ENCODE peak calls at places on chromosome 7, in seven cellular contexts. One of them, this sample, is unnamed.

GRCh38 chr7:151392426-151392825 is 17.4 kb downstream of the WDR86 start:
- DNase-seq in PC-3: no peak
- DNase-seq in IMR-90: no peak
- DNase-seq in GM23338: no peak
- DNase-seq in colonic mucosa: no peak
- DNase-seq in iPS DF 6.9: no peak
- DNase-seq in CD4-positive, alpha-beta T cell: no peak
- DNase-seq in this sample: peak; percentile 62

GRCh38 chr7:138900040-138900828 is 81.0 kb downstream of the KIAA1549 start:
- DNase-seq in PC-3: peak; percentile 86
- DNase-seq in IMR-90: peak; percentile 65
- DNase-seq in GM23338: no peak
- DNase-seq in colonic mucosa: no peak
- DNase-seq in iPS DF 6.9: no peak
- DNase-seq in CD4-positive, alpha-beta T cell: no peak
- DNase-seq in this sample: no peak

GRCh38 chr7:157096286-157097055 is 42.3 kb upstream of the UBE3C start:
- DNase-seq in PC-3: no peak
- DNase-seq in IMR-90: no peak
- DNase-seq in GM23338: no peak
- DNase-seq in colonic mucosa: no peak
- DNase-seq in iPS DF 6.9: no peak
- DNase-seq in CD4-positive, alpha-beta T cell: no peak
- DNase-seq in this sample: no peak

GRCh38 chr7:123039269-123039668 is 43.8 kb upstream of the TAS2R16 start:
- DNase-seq in PC-3: no peak
- DNase-seq in IMR-90: no peak
- DNase-seq in GM23338: peak; percentile 26
- DNase-seq in colonic mucosa: no peak
- DNase-seq in iPS DF 6.9: no peak
- DNase-seq in CD4-positive, alpha-beta T cell: no peak
- DNase-seq in this sample: no peak

GRCh38 chr7:46189255-46189790 is 268.3 kb upstream of the IGFBP3 start:
- DNase-seq in PC-3: no peak
- DNase-seq in IMR-90: peak; percentile 27
- DNase-seq in GM23338: no peak
- DNase-seq in colonic mucosa: no peak
- DNase-seq in iPS DF 6.9: no peak
- DNase-seq in CD4-positive, alpha-beta T cell: no peak
- DNase-seq in this sample: no peak

GRCh38 chr7:137636376-137636775 is 210.4 kb downstream of the DGKI start:
- DNase-seq in PC-3: no peak
- DNase-seq in IMR-90: peak; percentile 33
- DNase-seq in GM23338: no peak
- DNase-seq in colonic mucosa: no peak
- DNase-seq in iPS DF 6.9: no peak
- DNase-seq in CD4-positive, alpha-beta T cell: no peak
- DNase-seq in this sample: no peak

GRCh38 chr7:120554960-120555571 is 282.1 kb downstream of the KCND2 start:
- DNase-seq in PC-3: peak; percentile 71
- DNase-seq in IMR-90: peak; percentile 47
- DNase-seq in GM23338: peak; percentile 84
- DNase-seq in colonic mucosa: peak; percentile 25
- DNase-seq in iPS DF 6.9: peak; percentile 43
- DNase-seq in CD4-positive, alpha-beta T cell: no peak
- DNase-seq in this sample: peak; percentile 5

GRCh38 chr7:103689262-103689661 is 243.3 kb upstream of the SLC26A5 start:
- DNase-seq in PC-3: no peak
- DNase-seq in IMR-90: peak; percentile 46
- DNase-seq in GM23338: no peak
- DNase-seq in colonic mucosa: no peak
- DNase-seq in iPS DF 6.9: no peak
- DNase-seq in CD4-positive, alpha-beta T cell: no peak
- DNase-seq in this sample: no peak

GRCh38 chr7:14761506-14762296 is 140.8 kb downstream of the DGKB start:
- DNase-seq in PC-3: peak; percentile 92
- DNase-seq in IMR-90: peak; percentile 79
- DNase-seq in GM23338: no peak
- DNase-seq in colonic mucosa: no peak
- DNase-seq in iPS DF 6.9: no peak
- DNase-seq in CD4-positive, alpha-beta T cell: no peak
- DNase-seq in this sample: peak; percentile 61

GRCh38 chr7:134705716-134706115 is 59.1 kb downstream of the BPGM start:
- DNase-seq in PC-3: no peak
- DNase-seq in IMR-90: no peak
- DNase-seq in GM23338: no peak
- DNase-seq in colonic mucosa: no peak
- DNase-seq in iPS DF 6.9: no peak
- DNase-seq in CD4-positive, alpha-beta T cell: no peak
- DNase-seq in this sample: no peak

GRCh38 chr7:17976952-17977351 is 36.7 kb upstream of the SNX13 start:
- DNase-seq in PC-3: no peak
- DNase-seq in IMR-90: no peak
- DNase-seq in GM23338: no peak
- DNase-seq in colonic mucosa: no peak
- DNase-seq in iPS DF 6.9: no peak
- DNase-seq in CD4-positive, alpha-beta T cell: no peak
- DNase-seq in this sample: no peak

GRCh38 chr7:80385512-80385911 is 126.4 kb downstream of the GNAT3 start:
- DNase-seq in PC-3: no peak
- DNase-seq in IMR-90: no peak
- DNase-seq in GM23338: no peak
- DNase-seq in colonic mucosa: no peak
- DNase-seq in iPS DF 6.9: no peak
- DNase-seq in CD4-positive, alpha-beta T cell: no peak
- DNase-seq in this sample: no peak

GRCh38 chr7:6160191-6160623 is 112.2 kb downstream of the CYTH3 start:
- DNase-seq in PC-3: peak; percentile 42
- DNase-seq in IMR-90: peak; percentile 65
- DNase-seq in GM23338: peak; percentile 83
- DNase-seq in colonic mucosa: peak; percentile 35
- DNase-seq in iPS DF 6.9: peak; percentile 20
- DNase-seq in CD4-positive, alpha-beta T cell: no peak
- DNase-seq in this sample: no peak

GRCh38 chr7:48161407-48162125 is 9.7 kb upstream of the ABCA13 start:
- DNase-seq in PC-3: no peak
- DNase-seq in IMR-90: peak; percentile 10
- DNase-seq in GM23338: no peak
- DNase-seq in colonic mucosa: no peak
- DNase-seq in iPS DF 6.9: no peak
- DNase-seq in CD4-positive, alpha-beta T cell: no peak
- DNase-seq in this sample: no peak

GRCh38 chr7:127812540-127812939 is 160.5 kb downstream of the SND1 start:
- DNase-seq in PC-3: no peak
- DNase-seq in IMR-90: no peak
- DNase-seq in GM23338: peak; percentile 17
- DNase-seq in colonic mucosa: no peak
- DNase-seq in iPS DF 6.9: no peak
- DNase-seq in CD4-positive, alpha-beta T cell: no peak
- DNase-seq in this sample: no peak

GRCh38 chr7:68725843-68726242 is 872.4 kb upstream of the AUTS2 start:
- DNase-seq in PC-3: no peak
- DNase-seq in IMR-90: no peak
- DNase-seq in GM23338: no peak
- DNase-seq in colonic mucosa: no peak
- DNase-seq in iPS DF 6.9: no peak
- DNase-seq in CD4-positive, alpha-beta T cell: no peak
- DNase-seq in this sample: no peak

GRCh38 chr7:148662646-148663045 is 36.1 kb upstream of the CUL1 start:
- DNase-seq in PC-3: no peak
- DNase-seq in IMR-90: no peak
- DNase-seq in GM23338: no peak
- DNase-seq in colonic mucosa: no peak
- DNase-seq in iPS DF 6.9: no peak
- DNase-seq in CD4-positive, alpha-beta T cell: no peak
- DNase-seq in this sample: no peak

DNA sequence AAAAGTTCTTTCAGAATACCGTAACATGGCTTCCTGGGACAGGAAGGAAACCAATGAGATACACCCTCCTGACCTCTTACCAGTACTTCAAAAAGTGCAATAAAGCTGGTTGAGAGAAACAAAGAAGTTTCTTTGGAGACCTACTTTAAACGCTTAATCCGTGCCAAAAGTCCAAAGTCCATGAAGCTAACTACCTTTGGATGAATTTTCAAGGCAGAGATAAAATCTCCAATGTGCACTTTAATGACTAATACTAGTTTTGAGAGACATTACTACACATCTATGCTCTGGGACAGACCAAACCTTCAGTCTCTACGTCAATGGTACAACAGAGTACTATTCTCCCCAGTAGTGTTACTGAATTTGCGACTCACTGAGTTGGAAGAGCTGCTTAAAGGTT is 46.1 kb downstream of the UBE2H start:
- DNase-seq in PC-3: peak; percentile 87
- DNase-seq in IMR-90: no peak
- DNase-seq in GM23338: no peak
- DNase-seq in colonic mucosa: peak; percentile 34
- DNase-seq in iPS DF 6.9: no peak
- DNase-seq in CD4-positive, alpha-beta T cell: no peak
- DNase-seq in this sample: no peak
- H3K27ac ChIP-seq in PC-3: peak overlapping the region; percentile 94
- H3K27ac ChIP-seq in IMR-90: no peak overlapping the region
- H3K27ac ChIP-seq in GM23338: peak overlapping the region; percentile 5
- H3K27ac ChIP-seq in colonic mucosa: peak overlapping the region; percentile 39
- H3K27ac ChIP-seq in iPS DF 6.9: no peak overlapping the region
- H3K27ac ChIP-seq in CD4-positive, alpha-beta T cell: peak overlapping the region; percentile 22
- H3K27ac ChIP-seq in this sample: peak overlapping the region; percentile 65

DNA sequence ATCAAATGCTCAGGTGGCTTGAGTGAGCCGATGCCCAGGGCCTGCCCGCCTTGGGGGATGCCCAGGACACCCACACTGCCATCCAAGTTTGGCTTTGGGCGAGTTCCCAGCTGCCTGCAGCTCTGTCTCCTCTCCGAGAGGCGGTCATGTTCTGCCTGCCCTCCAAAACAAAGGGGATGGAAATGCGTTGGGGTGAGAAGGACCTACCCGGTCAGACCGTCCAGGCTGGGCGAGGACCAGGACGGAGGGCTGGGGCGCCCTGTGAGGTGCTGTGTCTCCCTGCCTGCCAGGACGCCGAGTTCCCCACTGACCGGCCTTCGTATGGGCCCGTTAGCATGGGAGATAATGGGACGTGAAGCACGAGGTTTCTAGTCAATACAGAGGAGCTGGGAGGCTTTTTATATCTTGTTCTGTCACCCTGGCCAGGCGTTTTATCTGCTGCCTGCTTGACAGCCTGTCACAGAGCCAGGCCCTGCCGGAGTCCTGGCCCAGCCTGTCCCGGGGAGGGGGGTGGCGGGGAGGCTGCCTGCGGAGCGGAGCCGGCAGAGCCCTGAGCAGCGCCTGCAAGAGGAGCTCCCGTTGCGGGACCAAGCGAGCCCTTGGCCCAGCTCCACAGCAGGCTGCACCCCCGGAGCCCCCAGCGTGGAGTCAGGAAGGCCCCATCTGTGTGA is 22.0 kb upstream of the ELFN1 start:
- DNase-seq in PC-3: no peak
- DNase-seq in IMR-90: no peak
- DNase-seq in GM23338: no peak
- DNase-seq in colonic mucosa: no peak
- DNase-seq in iPS DF 6.9: no peak
- DNase-seq in CD4-positive, alpha-beta T cell: no peak
- DNase-seq in this sample: peak; percentile 35
- H3K27ac ChIP-seq in PC-3: no peak overlapping the region
- H3K27ac ChIP-seq in IMR-90: no peak overlapping the region
- H3K27ac ChIP-seq in GM23338: no peak overlapping the region
- H3K27ac ChIP-seq in colonic mucosa: no peak overlapping the region
- H3K27ac ChIP-seq in iPS DF 6.9: no peak overlapping the region
- H3K27ac ChIP-seq in CD4-positive, alpha-beta T cell: no peak overlapping the region
- H3K27ac ChIP-seq in this sample: no peak overlapping the region

GRCh38 chr7:2066251-2066919 is 166.4 kb downstream of the MAD1L1 start:
- DNase-seq in PC-3: no peak
- DNase-seq in IMR-90: no peak
- DNase-seq in GM23338: no peak
- DNase-seq in colonic mucosa: no peak
- DNase-seq in iPS DF 6.9: no peak
- DNase-seq in CD4-positive, alpha-beta T cell: peak; percentile 38
- DNase-seq in this sample: no peak

GRCh38 chr7:2070151-2070763 is 162.5 kb downstream of the MAD1L1 start:
- DNase-seq in PC-3: no peak
- DNase-seq in IMR-90: no peak
- DNase-seq in GM23338: no peak
- DNase-seq in colonic mucosa: no peak
- DNase-seq in iPS DF 6.9: no peak
- DNase-seq in CD4-positive, alpha-beta T cell: no peak
- DNase-seq in this sample: no peak

GRCh38 chr7:2069472-2069860 is 163.3 kb downstream of the MAD1L1 start:
- DNase-seq in PC-3: no peak
- DNase-seq in IMR-90: peak; percentile 15
- DNase-seq in GM23338: no peak
- DNase-seq in colonic mucosa: no peak
- DNase-seq in iPS DF 6.9: no peak
- DNase-seq in CD4-positive, alpha-beta T cell: no peak
- DNase-seq in this sample: no peak

GRCh38 chr7:2071133-2071832 is 161.5 kb downstream of the MAD1L1 start:
- DNase-seq in PC-3: no peak
- DNase-seq in IMR-90: no peak
- DNase-seq in GM23338: peak; percentile 45
- DNase-seq in colonic mucosa: no peak
- DNase-seq in iPS DF 6.9: no peak
- DNase-seq in CD4-positive, alpha-beta T cell: no peak
- DNase-seq in this sample: no peak

DNA sequence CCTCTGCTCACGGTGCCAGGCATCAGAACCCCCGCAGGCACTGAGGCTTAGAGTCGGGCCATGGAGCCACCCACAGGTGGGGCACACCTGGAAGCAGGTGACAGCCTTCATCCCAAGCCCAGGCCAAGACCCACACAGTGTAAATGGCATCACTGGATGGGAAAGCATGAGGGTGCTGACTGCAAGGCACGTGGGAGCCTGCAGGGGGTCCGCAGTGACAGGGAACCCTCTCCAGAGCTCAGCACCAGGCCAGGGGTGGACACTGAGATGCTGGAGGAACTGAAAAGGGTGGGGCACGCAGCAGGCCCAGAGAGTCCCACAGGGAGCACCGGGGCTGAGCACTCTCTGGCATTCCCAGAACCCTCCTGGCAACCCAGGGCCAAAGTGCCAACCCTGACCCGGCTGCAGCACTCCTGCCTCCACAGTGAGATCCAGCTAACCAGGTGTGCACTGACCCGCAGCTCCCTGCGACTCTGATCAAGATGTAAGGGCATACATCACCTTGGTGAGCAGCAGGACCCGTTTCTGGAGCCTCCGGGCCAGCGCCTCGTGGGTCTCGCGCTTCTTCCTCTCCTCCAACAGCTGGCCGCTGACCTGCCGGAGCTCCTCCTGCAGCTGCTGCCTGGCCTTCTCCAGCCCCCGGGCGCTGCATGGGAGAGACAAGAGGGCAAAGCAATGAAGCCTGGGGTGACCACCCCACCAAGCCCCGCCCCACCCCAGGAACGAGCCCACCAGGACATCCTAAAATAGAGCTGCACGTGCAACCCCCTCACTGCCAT is 163.9 kb downstream of the MAD1L1 start:
- DNase-seq in PC-3: no peak
- DNase-seq in IMR-90: no peak
- DNase-seq in GM23338: no peak
- DNase-seq in colonic mucosa: no peak
- DNase-seq in iPS DF 6.9: no peak
- DNase-seq in CD4-positive, alpha-beta T cell: no peak
- DNase-seq in this sample: no peak
- H3K27ac ChIP-seq in PC-3: no peak overlapping the region
- H3K27ac ChIP-seq in IMR-90: no peak overlapping the region
- H3K27ac ChIP-seq in GM23338: no peak overlapping the region
- H3K27ac ChIP-seq in colonic mucosa: no peak overlapping the region
- H3K27ac ChIP-seq in iPS DF 6.9: no peak overlapping the region
- H3K27ac ChIP-seq in CD4-positive, alpha-beta T cell: no peak overlapping the region
- H3K27ac ChIP-seq in this sample: no peak overlapping the region

GRCh38 chr7:55156919-55157318 is 138.1 kb downstream of the EGFR start:
- DNase-seq in PC-3: no peak
- DNase-seq in IMR-90: no peak
- DNase-seq in GM23338: peak; percentile 23
- DNase-seq in colonic mucosa: no peak
- DNase-seq in iPS DF 6.9: no peak
- DNase-seq in CD4-positive, alpha-beta T cell: no peak
- DNase-seq in this sample: no peak
- H3K27ac ChIP-seq in PC-3: peak overlapping the region; percentile 86
- H3K27ac ChIP-seq in IMR-90: peak overlapping the region; percentile 59
- H3K27ac ChIP-seq in GM23338: no peak overlapping the region
- H3K27ac ChIP-seq in colonic mucosa: no peak overlapping the region
- H3K27ac ChIP-seq in iPS DF 6.9: no peak overlapping the region
- H3K27ac ChIP-seq in CD4-positive, alpha-beta T cell: no peak overlapping the region
- H3K27ac ChIP-seq in this sample: no peak overlapping the region

This sample was measured in pancreas.